ENCODE peak calls at places on chromosomes 13 and 19, in ten cellular contexts. M is heart right ventricle; R is cardiac muscle cell; K is thoracic aorta; C is CD8-positive, alpha-beta T cell; X is H9; A is psoas muscle; F is HCT116; Z is body of pancreas; E is left lung. B is an unnamed sample. For H3K27me3, the result is how much of the 10 kb centered on the place peaks cover.

GRCh38 chr19:12353375-12353774 is 12.1 kb downstream of the ZNF442 start:
- DNase-seq in M (no peak), R (no peak), K (no peak), C (no peak), X (no peak), A (no peak), F (no peak), Z (no peak), E (no peak), B (no peak)

GRCh38 chr13:99374994-99375805 is 68.0 kb upstream of the GPR183 start:
- DNase-seq in M (no peak), R (no peak), K (no peak), C (peak), X (no peak), A (no peak), F (no peak), Z (no peak), E (peak), B (no peak)

GRCh38 chr19:31175564-31176348 is 173.5 kb downstream of the TSHZ3 start:
- DNase-seq in M (no peak), R (no peak), K (no peak), C (no peak), X (no peak), A (no peak), F (no peak), Z (no peak), E (no peak), B (no peak)

GRCh38 chr19:7550987-7551761 is 15.7 kb downstream of the PNPLA6 start:
- DNase-seq in M (peak), R (peak), K (no peak), C (peak), X (peak), A (peak), F (peak), Z (peak), E (peak), B (peak)

GRCh38 chr19:35479278-35479677 is 11.0 kb downstream of the KRTDAP start:
- DNase-seq in M (no peak), R (no peak), K (no peak), C (no peak), X (no peak), A (no peak), F (no peak), Z (peak), E (no peak), B (no peak)

GRCh38 chr19:35773020-35773809 is 2.1 kb upstream of the ARHGAP33 start:
- DNase-seq in M (no peak), R (no peak), K (no peak), C (no peak), X (no peak), A (no peak), F (no peak), Z (no peak), E (no peak), B (no peak)

GRCh38 chr13:112756511-112756966 is 66.7 kb downstream of the ATP11A start:
- DNase-seq in M (no peak), R (no peak), K (no peak), C (no peak), X (no peak), A (peak), F (no peak), Z (no peak), E (no peak), B (no peak)

GRCh38 chr19:51687791-51688664 is 5.1 kb upstream of the SPACA6 start:
- DNase-seq in M (peak), R (peak), K (peak), C (no peak), X (peak), A (peak), F (no peak), Z (peak), E (peak), B (no peak)

GRCh38 chr13:35475131-35475959 is 1.1 kb downstream of the MAB21L1 start:
- DNase-seq in M (peak), R (peak), K (no peak), C (no peak), X (peak), A (peak), F (no peak), Z (no peak), E (no peak), B (no peak)

GRCh38 chr19:8831832-8832131 is 322 bp downstream of the ZNF558 start:
- DNase-seq in M (no peak), R (no peak), K (no peak), C (no peak), X (no peak), A (no peak), F (no peak), Z (no peak), E (no peak), B (no peak)

GRCh38 chr13:111860161-111860560 is 206.8 kb upstream of the SOX1 start:
- DNase-seq in M (no peak), R (peak), K (no peak), C (no peak), X (no peak), A (no peak), F (no peak), Z (no peak), E (no peak), B (no peak)

GRCh38 chr19:41912899-41913475 is 15.3 kb downstream of the ERFL start:
- DNase-seq in M (no peak), R (no peak), K (no peak), C (no peak), X (no peak), A (no peak), F (no peak), Z (no peak), E (no peak), B (no peak)

GRCh38 chr13:100301418-100301817 is 212.5 kb downstream of the PCCA start:
- DNase-seq in M (no peak), R (peak), K (no peak), C (no peak), X (no peak), A (no peak), F (no peak), Z (peak), E (no peak), B (no peak)

GRCh38 chr19:660793-661426 is 2.1 kb downstream of the RNF126 start:
- DNase-seq in M (peak), R (no peak), K (no peak), C (no peak), X (no peak), A (no peak), F (no peak), Z (no peak), E (no peak), B (no peak)

GRCh38 chr13:39419866-39420265 is 183.1 kb downstream of the LHFPL6 start:
- DNase-seq in M (no peak), R (peak), K (no peak), C (no peak), X (no peak), A (no peak), F (no peak), Z (no peak), E (no peak), B (no peak)

GRCh38 chr13:39417131-39417530 is 185.9 kb downstream of the LHFPL6 start:
- DNase-seq in M (no peak), R (peak), K (no peak), C (no peak), X (peak), A (no peak), F (no peak), Z (no peak), E (no peak), B (no peak)

GRCh38 chr13:39419068-39419467 is 183.9 kb downstream of the LHFPL6 start:
- DNase-seq in M (no peak), R (no peak), K (no peak), C (no peak), X (no peak), A (no peak), F (no peak), Z (no peak), E (no peak), B (no peak)

GRCh38 chr13:39418424-39418823 is 184.6 kb downstream of the LHFPL6 start:
- DNase-seq in M (no peak), R (no peak), K (no peak), C (no peak), X (no peak), A (no peak), F (no peak), Z (no peak), E (no peak), B (no peak)

GRCh38 chr13:39417643-39418042 is 185.3 kb downstream of the LHFPL6 start:
- DNase-seq in M (no peak), R (no peak), K (no peak), C (no peak), X (peak), A (no peak), F (no peak), Z (no peak), E (no peak), B (no peak)
- TF ChIP-seq CTCF in M (no peak), R (no peak), K (no peak), C (no peak), X (no peak), A (no peak), F (no peak), Z (no peak), E (no peak), B (no peak)

DNA sequence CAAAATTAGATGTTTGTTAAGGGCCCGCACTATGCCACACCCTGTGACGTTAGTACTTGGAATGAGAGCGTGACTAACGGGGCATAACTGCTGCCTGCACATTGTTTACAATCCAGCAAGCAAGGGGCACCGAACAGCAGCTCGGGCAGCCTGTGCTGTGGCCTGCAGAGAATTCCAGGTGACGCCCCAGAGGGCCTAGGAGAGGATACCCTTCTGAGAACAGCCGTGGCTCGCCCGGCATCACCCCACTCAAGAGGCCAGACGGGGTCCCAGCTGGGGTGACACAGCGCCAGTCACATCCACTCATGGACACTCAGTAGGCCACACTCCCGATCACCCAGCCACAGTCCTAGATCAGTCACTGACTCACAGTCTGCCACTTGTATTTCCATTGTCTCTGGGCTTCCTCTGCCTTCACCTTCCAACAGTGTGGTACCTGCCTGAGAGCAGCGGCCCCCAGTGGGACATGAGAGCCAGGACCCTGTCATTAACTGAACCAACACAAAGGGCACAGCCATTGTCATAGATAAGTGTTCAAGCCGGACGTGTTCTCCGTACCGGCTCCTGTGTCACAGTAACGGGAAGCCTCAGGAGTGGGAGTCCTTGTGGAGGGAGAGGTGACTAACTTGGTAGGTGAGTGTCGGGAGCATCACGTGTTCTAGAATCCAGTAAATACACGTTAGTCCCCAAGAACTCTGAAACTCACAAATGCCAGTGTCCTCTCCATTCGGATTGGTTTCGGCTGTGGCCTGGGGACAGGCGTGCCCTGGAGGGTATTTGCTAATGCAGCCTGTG is 7.5 kb downstream of the ZNF331 start:
- DNase-seq in M (no peak), R (no peak), K (no peak), C (no peak), X (no peak), A (no peak), F (no peak), Z (no peak), E (no peak), B (no peak)
- H3K27ac ChIP-seq in M (no peak), R (no peak), K (no peak), C (no peak), X (no peak), A (peak), F (no peak), Z (no peak), E (peak), B (no peak)

DNA sequence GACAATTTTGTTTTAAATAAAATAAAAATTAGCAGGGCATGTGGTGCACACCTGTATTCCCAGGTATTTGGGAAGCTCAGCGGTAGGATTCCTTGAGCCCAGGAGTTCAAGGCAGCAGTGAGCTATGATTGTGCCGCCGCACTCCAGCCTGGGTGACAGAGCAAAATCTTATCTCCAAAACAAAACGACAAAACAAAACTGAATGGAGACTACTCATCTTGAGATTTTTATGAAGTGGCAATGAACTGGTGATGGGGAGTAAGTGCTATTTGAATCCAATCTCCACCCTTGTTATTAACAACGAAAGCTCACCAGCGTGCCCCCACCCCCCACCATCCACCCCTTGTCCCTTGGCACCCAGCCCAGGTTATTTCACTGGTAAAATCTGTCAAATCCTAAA is 45.2 kb upstream of the URI1 start:
- DNase-seq in M (no peak), R (no peak), K (no peak), C (no peak), X (no peak), A (no peak), F (no peak), Z (no peak), E (no peak), B (no peak)
- H3K27me3 ChIP-seq in M (under half), R (under half), K (under half), C (under half), X (under half), A (under half), F (under half), Z (under half), E (under half), B (under half)

GRCh38 chr13:84812789-84813188 is 930.5 kb upstream of the SLITRK1 start:
- DNase-seq in M (no peak), R (no peak), K (no peak), C (no peak), X (no peak), A (no peak), F (no peak), Z (no peak), E (no peak), B (no peak)
- TF ChIP-seq CTCF in M (no peak), R (no peak), K (no peak), C (no peak), X (no peak), A (no peak), F (no peak), Z (no peak), E (no peak), B (no peak)

GRCh38 chr19:18737337-18737953 is 53.7 kb downstream of the COMP start:
- DNase-seq in M (no peak), R (no peak), K (no peak), C (no peak), X (peak), A (no peak), F (no peak), Z (no peak), E (no peak), B (no peak)
- H3K27ac ChIP-seq in M (no peak), R (no peak), K (no peak), C (no peak), X (no peak), A (no peak), F (no peak), Z (no peak), E (no peak), B (no peak)

DNA sequence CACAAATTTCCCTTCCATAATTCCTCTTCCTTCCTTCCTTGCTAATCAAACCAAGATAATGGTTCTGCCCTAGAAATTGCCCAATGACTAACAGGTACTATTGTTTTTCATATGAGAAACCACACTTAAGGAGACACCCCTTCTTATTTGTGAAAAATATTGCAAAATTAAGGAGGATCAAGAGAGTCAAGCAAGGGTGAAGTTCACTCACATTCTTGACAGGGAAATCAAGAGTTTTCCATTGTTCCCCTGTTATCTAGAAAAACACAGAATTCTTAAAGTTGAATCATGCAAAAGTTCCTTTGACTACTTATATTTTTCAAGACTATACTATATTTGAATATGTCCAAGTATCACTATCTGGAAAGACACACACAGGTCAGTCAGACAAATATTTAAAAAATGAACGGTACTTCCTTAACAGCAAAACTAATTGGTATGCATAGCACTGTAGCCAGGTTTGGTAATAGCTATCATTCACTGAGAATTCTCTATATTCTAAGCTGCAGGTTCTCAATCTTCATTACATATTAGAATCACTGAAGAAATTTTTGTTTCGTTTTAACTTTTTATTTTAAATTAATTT is 897.2 kb downstream of the DIAPH3 start:
- DNase-seq in M (no peak), R (no peak), K (no peak), C (no peak), X (no peak), A (no peak), F (no peak), Z (no peak), E (no peak), B (no peak)
- H3K27me3 ChIP-seq in M (under half), R (under half), K (under half), C (under half), X (under half), A (under half), F (under half), Z (under half), E (under half), B (under half)